ENCODE peak calls at places on chromosomes 5 and 9, in eight cellular contexts. X is NCI-H1105 treated with DMSO at 0.1 percent for 48 hours; C is BE2C; A is iPS DF 19.7; G is activated naive CD8-positive, alpha-beta T cell treated with anti-CD3 and anti-CD28 coated beads, Interleukin-2, amount 50 U/mL, for 24 hours; P is DMS 273 treated with DMSO at 0.1 percent for 48 hours; D is activated CD8-positive, alpha-beta memory T cell treated with anti-CD3 and anti-CD28 coated beads for 1 hour; U is stimulated activated CD4-positive, alpha-beta T cell treated with anti-CD3 and anti-CD28 coated beads, Interleukin-2, amount 100 ng/mL, for 48 hours. Y is an unnamed sample.
A peak's percentile ranks its signal among the peaks of the same experiment; 100 is the strongest.

GRCh38 chr5:141862936-141863543 is 15.2 kb downstream of the PCDH1 start:
- DNase-seq in X (no peak), C (no peak), A (no peak), G (no peak), P (no peak), D (no peak), U (no peak), Y (no peak)

GRCh38 chr5:81817086-81817485 is 66.2 kb upstream of the SSBP2 start:
- DNase-seq in X (no peak), C (no peak), A (no peak), G (no peak), P (no peak), D (no peak), U (no peak), Y (no peak)

GRCh38 chr5:82295959-82296557 is 17.9 kb upstream of the RPS23 start:
- DNase-seq in X (no peak), C (no peak), A (no peak), G (no peak), P (no peak), D (no peak), U (no peak), Y (no peak)

GRCh38 chr9:114425126-114425525 is 37.3 kb upstream of the AKNA start:
- DNase-seq in X (no peak), C (no peak), A (no peak), G (no peak), P (no peak), D (no peak), U (no peak), Y (no peak)

GRCh38 chr9:133701321-133701980 is 36.7 kb downstream of the SARDH start:
- DNase-seq in X (peak; percentile 35), C (peak; percentile 4), A (no peak), G (peak; percentile 60), P (no peak), D (no peak), U (peak; percentile 36), Y (no peak)

GRCh38 chr9:128025756-128026155 is 41.4 kb downstream of the NAIF1 start:
- DNase-seq in X (no peak), C (no peak), A (no peak), G (no peak), P (no peak), D (no peak), U (no peak), Y (no peak)

GRCh38 chr9:2570615-2571479 is 50.7 kb upstream of the VLDLR start:
- DNase-seq in X (peak; percentile 74), C (peak; percentile 67), A (no peak), G (peak; percentile 27), P (peak; percentile 42), D (no peak), U (no peak), Y (no peak)

GRCh38 chr9:76560481-76560891 is 101.5 kb downstream of the GCNT1 start:
- DNase-seq in X (no peak), C (no peak), A (no peak), G (no peak), P (no peak), D (no peak), U (no peak), Y (no peak)

GRCh38 chr9:131382850-131383729 is 10.8 kb upstream of the PRRC2B start:
- DNase-seq in X (peak; percentile 77), C (no peak), A (peak; percentile 80), G (no peak), P (peak; percentile 82), D (no peak), U (no peak), Y (no peak)

GRCh38 chr5:173823274-173823644 is 64.9 kb upstream of the CPEB4 start:
- DNase-seq in X (no peak), C (no peak), A (no peak), G (no peak), P (no peak), D (no peak), U (no peak), Y (no peak)

GRCh38 chr9:113533335-113534225 is 70.1 kb downstream of the RGS3 start:
- DNase-seq in X (no peak), C (no peak), A (no peak), G (no peak), P (no peak), D (no peak), U (no peak), Y (no peak)

GRCh38 chr5:83554133-83554532 is 82.6 kb downstream of the VCAN start:
- DNase-seq in X (no peak), C (no peak), A (no peak), G (no peak), P (no peak), D (no peak), U (no peak), Y (no peak)

GRCh38 chr5:44626846-44627245 is 181.9 kb upstream of the MRPS30 start:
- DNase-seq in X (no peak), C (no peak), A (no peak), G (no peak), P (no peak), D (no peak), U (no peak), Y (no peak)

GRCh38 chr5:69364414-69364813 is 4.9 kb downstream of the AK6 start:
- DNase-seq in X (no peak), C (no peak), A (no peak), G (no peak), P (no peak), D (no peak), U (no peak), Y (no peak)

GRCh38 chr5:2898661-2899060 is 147.2 kb upstream of the IRX2 start:
- DNase-seq in X (no peak), C (no peak), A (no peak), G (no peak), P (no peak), D (no peak), U (no peak), Y (no peak)

GRCh38 chr9:125121156-125121555 is 22.2 kb downstream of the SCAI start:
- DNase-seq in X (no peak), C (no peak), A (no peak), G (no peak), P (no peak), D (no peak), U (no peak), Y (no peak)

GRCh38 chr9:38720083-38720755 is at the start of gene FAM240B:
- DNase-seq in X (no peak), C (peak; percentile 19), A (no peak), G (no peak), P (no peak), D (no peak), U (no peak), Y (no peak)

GRCh38 chr9:128902351-128903078 is 18.3 kb upstream of the PHYHD1 start:
- DNase-seq in X (no peak), C (no peak), A (no peak), G (peak; percentile 83), P (no peak), D (peak; percentile 78), U (peak; percentile 68), Y (no peak)

GRCh38 chr5:124774002-124774318 is 27.5 kb upstream of the ZNF608 start:
- DNase-seq in X (peak; percentile 63), C (no peak), A (no peak), G (no peak), P (no peak), D (no peak), U (no peak), Y (no peak)

GRCh38 chr9:32783168-32783891 is at the start of gene TMEM215:
- DNase-seq in X (peak; percentile 54), C (peak; percentile 15), A (peak; percentile 28), G (no peak), P (no peak), D (no peak), U (no peak), Y (no peak)

GRCh38 chr9:114238471-114238870 is 83.1 kb downstream of the COL27A1 start:
- DNase-seq in X (no peak), C (no peak), A (no peak), G (no peak), P (no peak), D (no peak), U (no peak), Y (no peak)

GRCh38 chr5:58887721-58888409 is 305.0 kb downstream of the RAB3C start:
- DNase-seq in X (no peak), C (no peak), A (no peak), G (no peak), P (no peak), D (no peak), U (no peak), Y (no peak)

GRCh38 chr9:107043886-107044285 is 180.9 kb downstream of the ZNF462 start:
- DNase-seq in X (no peak), C (no peak), A (no peak), G (no peak), P (peak; percentile 20), D (no peak), U (no peak), Y (no peak)

GRCh38 chr9:136844766-136845464 is 2.6 kb downstream of the AJM1 start:
- DNase-seq in X (no peak), C (no peak), A (no peak), G (no peak), P (no peak), D (no peak), U (no peak), Y (no peak)

GRCh38 chr9:12849486-12850010 is 74.7 kb downstream of the LURAP1L start:
- DNase-seq in X (peak; percentile 13), C (no peak), A (no peak), G (no peak), P (no peak), D (no peak), U (no peak), Y (no peak)

GRCh38 chr5:98401645-98402044 is 371.8 kb upstream of the RGMB start:
- DNase-seq in X (no peak), C (no peak), A (no peak), G (no peak), P (no peak), D (no peak), U (no peak), Y (no peak)

GRCh38 chr9:125446581-125447094 is 185.0 kb downstream of the GAPVD1 start:
- DNase-seq in X (no peak), C (peak; percentile 57), A (no peak), G (no peak), P (no peak), D (no peak), U (no peak), Y (no peak)

GRCh38 chr5:71653119-71653518 is 66.0 kb upstream of the CARTPT start:
- DNase-seq in X (peak; percentile 83), C (no peak), A (no peak), G (no peak), P (peak; percentile 91), D (no peak), U (no peak), Y (no peak)

GRCh38 chr5:173633304-173633703 is 16.9 kb upstream of the BOD1 start:
- DNase-seq in X (no peak), C (no peak), A (no peak), G (no peak), P (no peak), D (no peak), U (no peak), Y (no peak)

GRCh38 chr5:138337685-138338410 is at the start of gene FAM53C:
- DNase-seq in X (peak; percentile 71), C (peak; percentile 96), A (no peak), G (peak; percentile 94), P (peak; percentile 73), D (peak; percentile 90), U (peak; percentile 91), Y (no peak)

GRCh38 chr5:37839441-37840035 is 303 bp downstream of the GDNF start:
- DNase-seq in X (peak; percentile 51), C (peak; percentile 78), A (no peak), G (no peak), P (no peak), D (no peak), U (no peak), Y (no peak)

GRCh38 chr5:150514708-150515211 is 6.8 kb downstream of the NDST1 start:
- DNase-seq in X (no peak), C (peak; percentile 32), A (no peak), G (no peak), P (peak; percentile 15), D (no peak), U (no peak), Y (no peak)

GRCh38 chr5:35488055-35488454 is 129.6 kb upstream of the SPEF2 start:
- DNase-seq in X (no peak), C (no peak), A (no peak), G (no peak), P (no peak), D (no peak), U (no peak), Y (no peak)

GRCh38 chr5:62681117-62681850 is 102.7 kb downstream of the LRRC70 start:
- DNase-seq in X (no peak), C (no peak), A (no peak), G (no peak), P (no peak), D (no peak), U (no peak), Y (no peak)